ENCODE peak calls at places on chromosome 9, in eight cellular contexts. B is IMR-90, U is pancreas, V is body of pancreas, N is PC-3, F is breast epithelium, T is tibial nerve, X is ascending aorta. P is an unnamed sample. For H3K27me3, the result is how much of the 10 kb centered on the place peaks cover.

GRCh38 chr9:14863402-14863801 is 46.8 kb downstream of the FREM1 start:
- DNase-seq in T (no peak), U (no peak), N (no peak), V (no peak), B (no peak), X (no peak), F (no peak), P (no peak)

GRCh38 chr9:91503650-91504007 is 80.0 kb upstream of the NFIL3 start:
- DNase-seq in X (no peak), V (no peak), U (no peak), B (peak), T (no peak), N (no peak), F (no peak), P (no peak)

GRCh38 chr9:127977877-127978647 is 2.7 kb downstream of the EEIG1 start:
- DNase-seq in F (no peak), B (peak), T (peak), U (peak), N (peak), V (peak), X (no peak), P (peak)

GRCh38 chr9:123322771-123323481 is 33.1 kb upstream of the CRB2 start:
- DNase-seq in B (no peak), T (no peak), N (no peak), F (no peak), V (no peak), X (no peak), U (no peak), P (no peak)

GRCh38 chr9:121485618-121486531 is 13.8 kb downstream of the GGTA1 start:
- DNase-seq in U (no peak), F (no peak), X (no peak), N (no peak), B (no peak), T (no peak), V (no peak), P (no peak)

GRCh38 chr9:127899200-127899943 is at the start of gene ST6GALNAC6:
- DNase-seq in B (peak), U (peak), N (peak), T (no peak), V (peak), F (no peak), X (no peak), P (peak)

GRCh38 chr9:122219856-122220672 is 8.7 kb downstream of the LHX6 start:
- DNase-seq in X (no peak), N (no peak), F (no peak), U (no peak), B (no peak), V (no peak), T (no peak), P (no peak)

GRCh38 chr9:133844876-133845658 is 106.9 kb upstream of the SARDH start:
- DNase-seq in N (no peak), F (no peak), T (peak), X (peak), U (peak), B (peak), V (peak), P (no peak)

GRCh38 chr9:128840524-128840923 is 10.9 kb upstream of the SPOUT1 start:
- DNase-seq in V (no peak), T (no peak), U (no peak), F (no peak), X (no peak), N (no peak), B (no peak), P (no peak)

GRCh38 chr9:13942695-13943094 is 371.2 kb downstream of the NFIB start:
- DNase-seq in T (no peak), X (no peak), U (no peak), F (no peak), B (peak), N (peak), V (no peak), P (peak)

GRCh38 chr9:78590068-78590467 is 293.1 kb downstream of the PSAT1 start:
- DNase-seq in N (no peak), T (no peak), B (peak), U (no peak), F (no peak), X (no peak), V (no peak), P (no peak)

DNA sequence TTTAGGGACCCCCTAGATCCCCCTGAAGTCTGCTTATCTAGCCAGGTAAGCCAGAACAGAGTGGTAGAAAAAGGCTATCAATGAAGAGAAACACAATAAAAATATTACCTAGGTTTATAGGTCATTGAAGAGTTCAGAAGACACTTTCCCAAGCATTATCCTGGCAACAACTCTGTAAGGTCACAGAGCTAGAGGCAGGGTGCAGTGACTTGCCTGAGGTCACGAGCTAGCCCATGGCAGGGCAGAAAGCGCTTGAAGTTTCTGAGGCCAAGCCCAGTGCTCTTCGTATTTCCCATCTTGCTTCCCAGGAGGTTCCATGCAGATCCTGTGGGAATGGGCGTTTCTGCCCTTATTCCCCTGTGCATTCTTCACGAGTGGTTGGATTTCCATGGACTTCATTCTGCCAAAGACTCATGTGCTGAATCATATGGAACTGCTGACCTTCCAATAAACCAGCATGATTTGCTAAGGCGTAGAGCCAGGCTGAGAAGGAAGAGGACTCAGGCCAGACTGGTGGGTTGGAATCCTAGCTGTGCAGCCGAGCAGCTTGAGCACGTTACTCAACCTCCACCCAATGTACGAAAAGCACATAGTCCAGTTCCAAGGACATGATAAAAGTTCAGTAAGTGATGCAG is 22.1 kb downstream of the TRMO start:
- DNase-seq in X (no peak), V (no peak), B (peak), U (no peak), N (peak), F (no peak), T (no peak), P (peak)
- H3K4me3 ChIP-seq in X (no peak), V (no peak), B (no peak), U (no peak), N (no peak), F (no peak), T (no peak), P (no peak)

GRCh38 chr9:135079018-135079417 is 8.4 kb upstream of the OLFM1 start:
- DNase-seq in T (no peak), F (peak), N (no peak), B (no peak), V (no peak), U (peak), X (no peak), P (no peak)
- H3K27me3 ChIP-seq in T (under half), F (under half), N (under half), B (under half), V (under half), U (under half), X (under half), P (under half)

DNA sequence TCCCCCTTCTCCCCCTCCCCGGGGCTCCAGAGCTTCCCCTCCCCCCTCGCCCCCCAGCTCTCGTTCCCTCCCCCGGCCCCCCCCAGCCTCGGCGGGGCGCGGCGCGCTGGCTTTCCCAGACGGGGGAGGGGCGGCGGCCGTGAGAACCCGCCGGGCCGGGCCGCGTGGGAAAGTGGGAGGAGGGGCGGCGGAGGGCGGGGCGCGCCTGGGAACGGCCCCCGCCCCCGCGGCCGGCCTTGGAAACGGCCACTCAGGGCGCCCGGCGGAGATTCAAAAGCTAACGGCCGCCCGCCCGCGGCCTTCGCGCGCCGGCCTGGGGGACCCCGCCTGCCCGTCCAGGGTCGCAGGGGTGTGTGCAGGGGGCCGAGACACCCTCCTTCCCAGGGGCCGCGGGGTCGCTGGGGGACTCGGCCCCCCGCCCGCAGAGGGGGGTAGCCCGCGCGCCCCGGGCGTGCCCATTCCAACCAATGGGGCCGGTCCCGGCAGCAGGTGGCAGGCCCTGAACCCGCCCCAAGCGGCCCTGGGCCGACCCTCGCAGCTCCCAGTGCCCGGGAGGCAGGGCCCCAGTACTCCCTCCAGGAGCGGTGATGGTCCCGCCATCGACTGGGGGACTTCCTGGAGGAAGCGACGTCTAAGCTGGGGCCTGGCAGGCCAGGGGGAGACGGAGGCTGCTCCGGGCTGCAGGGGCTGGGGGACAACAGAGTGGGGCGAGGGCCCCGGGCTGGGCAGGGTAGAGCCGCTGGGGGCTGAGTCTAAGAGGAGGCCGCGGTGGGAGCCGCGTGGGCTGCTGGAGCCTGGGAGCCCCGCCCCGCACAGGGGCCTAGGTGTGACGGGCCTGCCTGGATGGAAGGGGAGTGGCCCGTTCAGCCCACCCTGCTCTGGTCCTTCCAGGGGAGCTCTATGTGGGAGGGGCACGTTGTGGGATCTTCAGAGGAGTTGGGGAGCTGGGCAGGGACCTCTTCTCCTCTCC is 14.2 kb upstream of the NRARP start:
- DNase-seq in F (peak), V (peak), T (no peak), U (peak), B (no peak), X (no peak), N (peak), P (no peak)
- H3K4me3 ChIP-seq in F (peak), V (no peak), T (peak), U (peak), B (no peak), X (peak), N (peak), P (no peak)

GRCh38 chr9:107809859-107810492 is 320.4 kb upstream of the KLF4 start:
- DNase-seq in U (no peak), V (no peak), N (peak), X (no peak), T (no peak), F (no peak), B (peak), P (peak)

GRCh38 chr9:107810493-107810931 is 320.9 kb upstream of the KLF4 start:
- DNase-seq in T (no peak), N (peak), U (no peak), F (no peak), X (no peak), B (peak), V (no peak), P (peak)

GRCh38 chr9:107805198-107805597 is 315.6 kb upstream of the KLF4 start:
- DNase-seq in T (no peak), N (no peak), U (no peak), V (no peak), X (no peak), B (no peak), F (no peak), P (no peak)

GRCh38 chr9:107807183-107807582 is 317.6 kb upstream of the KLF4 start:
- DNase-seq in V (no peak), B (peak), N (peak), T (no peak), U (no peak), X (no peak), F (no peak), P (peak)
- H3K27me3 ChIP-seq in V (under half), B (under half), N (under half), T (under half), U (under half), X (under half), F (under half), P (under half)

GRCh38 chr9:37410354-37410861 is 12.1 kb upstream of the GRHPR start:
- DNase-seq in X (no peak), N (no peak), V (no peak), T (no peak), B (no peak), U (no peak), F (no peak), P (no peak)
- H3K4me3 ChIP-seq in X (no peak), N (no peak), V (no peak), T (no peak), B (no peak), U (no peak), F (no peak), P (no peak)

GRCh38 chr9:99822596-99823391 is 1.1 kb downstream of the NR4A3 start:
- DNase-seq in X (no peak), T (peak), F (no peak), B (peak), V (peak), U (peak), N (peak), P (peak)

GRCh38 chr9:99825158-99826046 is 3.7 kb downstream of the NR4A3 start:
- DNase-seq in F (no peak), N (no peak), X (no peak), B (no peak), V (no peak), U (no peak), T (no peak), P (no peak)

GRCh38 chr9:99824378-99825157 is 2.9 kb downstream of the NR4A3 start:
- DNase-seq in F (no peak), T (no peak), X (no peak), B (no peak), N (no peak), U (peak), V (no peak), P (no peak)

GRCh38 chr9:99822096-99822595 is 461 bp downstream of the NR4A3 start:
- DNase-seq in V (no peak), B (no peak), N (no peak), F (no peak), U (no peak), T (no peak), X (no peak), P (no peak)

GRCh38 chr9:99823392-99824377 is 2.0 kb downstream of the NR4A3 start:
- DNase-seq in T (no peak), U (peak), X (no peak), B (peak), N (peak), V (peak), F (no peak), P (peak)
- H3K27me3 ChIP-seq in T (under half), U (under half), X (under half), B (under half), N (under half), V (under half), F (under half), P (under half)

GRCh38 chr9:93826905-93827544 is 128.1 kb downstream of the BARX1 start:
- DNase-seq in N (no peak), B (no peak), T (no peak), V (no peak), U (peak), X (no peak), F (no peak), P (no peak)
- H3K4me3 ChIP-seq in N (no peak), B (no peak), T (peak), V (no peak), U (peak), X (peak), F (peak), P (no peak)

GRCh38 chr9:132575811-132576210 is 6.6 kb upstream of the BARHL1 start:
- DNase-seq in B (no peak), X (no peak), F (no peak), T (no peak), N (no peak), U (no peak), V (no peak), P (no peak)

GRCh38 chr9:132577119-132577518 is 5.3 kb upstream of the BARHL1 start:
- DNase-seq in F (no peak), B (no peak), N (peak), V (no peak), U (no peak), X (no peak), T (no peak), P (no peak)

GRCh38 chr9:132571806-132572600 is 10.4 kb upstream of the BARHL1 start:
- DNase-seq in X (no peak), B (no peak), N (no peak), V (no peak), T (no peak), U (no peak), F (no peak), P (no peak)

GRCh38 chr9:132572921-132573320 is 9.5 kb upstream of the BARHL1 start:
- DNase-seq in V (no peak), B (no peak), U (no peak), N (peak), T (no peak), X (no peak), F (no peak), P (peak)

DNA sequence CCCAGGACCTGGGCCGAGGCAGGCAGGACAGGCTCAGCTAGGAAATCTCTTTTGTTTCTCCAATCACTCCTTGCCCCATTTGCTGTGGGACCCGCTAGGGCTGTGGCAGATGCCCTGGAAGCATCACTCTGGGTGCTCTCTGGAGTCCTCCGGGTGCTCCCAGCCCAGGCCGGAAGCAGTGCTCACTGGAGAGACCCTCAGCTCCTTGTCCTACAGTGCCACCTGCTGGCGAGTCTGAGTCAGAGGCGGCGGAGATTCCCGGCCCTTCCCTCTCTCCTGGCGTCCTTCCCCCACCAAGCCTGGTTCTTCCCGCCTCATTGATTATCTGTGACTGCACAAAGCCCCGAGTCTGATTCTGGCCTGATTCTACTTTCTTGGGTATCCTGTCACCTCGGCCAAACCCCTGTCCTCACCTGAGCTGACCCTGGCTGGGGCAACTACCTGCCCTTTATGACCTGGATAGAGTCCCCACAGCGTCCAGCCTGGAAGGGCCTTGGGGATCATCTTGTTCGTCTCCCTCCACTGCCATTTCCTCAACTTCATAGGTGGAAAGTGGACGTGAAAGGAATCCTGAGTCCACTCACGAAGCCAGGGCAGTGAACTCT is 7.3 kb upstream of the BARHL1 start:
- DNase-seq in F (peak), T (peak), V (peak), U (peak), X (no peak), B (peak), N (peak), P (peak)
- H3K27me3 ChIP-seq in F (half or more), T (half or more), V (under half), U (under half), X (under half), B (half or more), N (under half), P (under half)

GRCh38 chr9:35728041-35728971 is 3.7 kb downstream of the TLN1 start:
- DNase-seq in U (peak), X (peak), N (peak), V (peak), T (peak), B (peak), F (no peak), P (peak)
- H3K4me3 ChIP-seq in U (peak), X (peak), N (peak), V (no peak), T (peak), B (peak), F (peak), P (peak)